ENCODE peak calls at places on chromosomes 4 and X, in four cellular contexts. U is tibial nerve, G is ovary, L is kidney epithelial cell. E is an unnamed sample.

GRCh38 chrX:57313583-57314215 is 27.2 kb downstream of the FAAH2 start:
- DNase-seq in G (no peak), L (no peak), U (no peak), E (no peak)

GRCh38 chr4:122876456-122876855 is 45.9 kb downstream of the NUDT6 start:
- DNase-seq in G (no peak), U (no peak), L (no peak), E (no peak)

GRCh38 chr4:26326791-26327190 is 6.0 kb downstream of the RBPJ start:
- DNase-seq in G (no peak), U (no peak), L (peak), E (no peak)

GRCh38 chr4:83067058-83067639 is 32.2 kb downstream of the COPS4 start:
- DNase-seq in L (no peak), U (no peak), G (no peak), E (no peak)

GRCh38 chr4:77599378-77599777 is 6.2 kb upstream of the CXCL13 start:
- DNase-seq in G (no peak), L (no peak), U (no peak), E (peak)

GRCh38 chrX:10622197-10622596 is 1.8 kb upstream of the MID1 start:
- DNase-seq in U (no peak), G (no peak), L (no peak), E (no peak)

GRCh38 chrX:106919932-106920452 is at the start of gene CLDN2:
- DNase-seq in L (no peak), U (no peak), G (no peak), E (no peak)

GRCh38 chrX:136318895-136319597 is 18.3 kb downstream of the ADGRG4 start:
- DNase-seq in L (no peak), U (no peak), G (no peak), E (no peak)

GRCh38 chrX:153620576-153620975 is 21.6 kb upstream of the CCNQ start:
- DNase-seq in G (no peak), L (no peak), U (no peak), E (no peak)

E was measured in SW480.